ENCODE peak calls at places on chromosomes 7 and 10, in nine cellular contexts. G, N, E, W, R, M, H, Y and O are unnamed samples.
A peak's percentile ranks its signal among the peaks of the same experiment; 100 is the strongest.

GRCh38 chr7:118202056-118202455 is 18.1 kb downstream of the LSM8 start:
- DNase-seq in G (no peak), N (no peak), E (peak; percentile 78), W (no peak), R (no peak), M (peak; percentile 57), H (no peak), Y (no peak), O (no peak)

GRCh38 chr7:89618269-89618668 is 536.0 kb upstream of the STEAP1 start:
- DNase-seq in G (no peak), N (no peak), E (no peak), W (no peak), R (no peak), M (no peak), H (no peak), Y (no peak), O (no peak)

GRCh38 chr7:124680304-124680703 is 85.3 kb downstream of the GPR37 start:
- DNase-seq in G (no peak), N (no peak), E (no peak), W (no peak), R (no peak), M (no peak), H (no peak), Y (no peak), O (no peak)

GRCh38 chr10:45302573-45302972 is 12.8 kb downstream of the OR13A1 start:
- DNase-seq in G (no peak), N (no peak), E (no peak), W (no peak), R (no peak), M (no peak), H (no peak), Y (no peak), O (no peak)

GRCh38 chr10:98536551-98536950 is 89.8 kb upstream of the HPS1 start:
- DNase-seq in G (no peak), N (no peak), E (peak; percentile 95), W (no peak), R (no peak), M (peak; percentile 84), H (peak; percentile 5), Y (peak; percentile 85), O (no peak)

GRCh38 chr10:60399343-60399742 is 9.7 kb upstream of the ANK3 start:
- DNase-seq in G (no peak), N (no peak), E (no peak), W (no peak), R (no peak), M (no peak), H (no peak), Y (no peak), O (no peak)

GRCh38 chr10:62224606-62225005 is 44.0 kb downstream of the RTKN2 start:
- DNase-seq in G (no peak), N (no peak), E (peak; percentile 7), W (no peak), R (no peak), M (peak; percentile 59), H (no peak), Y (peak; percentile 80), O (no peak)

GRCh38 chr7:140920745-140921144 is 4.0 kb downstream of the BRAF start:
- DNase-seq in G (no peak), N (no peak), E (no peak), W (no peak), R (no peak), M (no peak), H (no peak), Y (no peak), O (no peak)

GRCh38 chr7:38382627-38383026 is 109.2 kb upstream of the TARP start:
- DNase-seq in G (no peak), N (no peak), E (peak; percentile 72), W (no peak), R (no peak), M (peak; percentile 92), H (no peak), Y (peak; percentile 21), O (no peak)

GRCh38 chr10:56370217-56371113 is 9.4 kb upstream of the ZWINT start:
- DNase-seq in G (no peak), N (no peak), E (no peak), W (no peak), R (peak; percentile 7), M (no peak), H (no peak), Y (peak; percentile 29), O (no peak)

GRCh38 chr10:3439183-3439582 is 266.6 kb upstream of the PITRM1 start:
- DNase-seq in G (no peak), N (no peak), E (no peak), W (no peak), R (no peak), M (no peak), H (no peak), Y (no peak), O (no peak)

GRCh38 chr10:69086131-69086530 is 1.8 kb upstream of the SRGN start:
- DNase-seq in G (no peak), N (no peak), E (peak; percentile 46), W (no peak), R (no peak), M (peak; percentile 32), H (no peak), Y (no peak), O (no peak)

GRCh38 chr7:107390921-107391320 is 78.9 kb upstream of the GPR22 start:
- DNase-seq in G (no peak), N (peak; percentile 43), E (no peak), W (no peak), R (no peak), M (no peak), H (no peak), Y (no peak), O (no peak)

GRCh38 chr7:88291401-88292173 is 15.1 kb downstream of the STEAP4 start:
- DNase-seq in G (no peak), N (no peak), E (peak; percentile 70), W (no peak), R (no peak), M (peak; percentile 12), H (no peak), Y (no peak), O (no peak)

GRCh38 chr7:36304099-36304425 is 85.6 kb upstream of the ANLN start:
- DNase-seq in G (no peak), N (no peak), E (no peak), W (no peak), R (no peak), M (no peak), H (no peak), Y (no peak), O (no peak)

GRCh38 chr10:44402465-44403205 is 17.7 kb upstream of the CXCL12 start:
- DNase-seq in G (no peak), N (no peak), E (no peak), W (no peak), R (no peak), M (no peak), H (no peak), Y (no peak), O (no peak)

GRCh38 chr7:135538387-135538786 is 19.3 kb upstream of the NUP205 start:
- DNase-seq in G (no peak), N (no peak), E (no peak), W (no peak), R (no peak), M (no peak), H (no peak), Y (peak; percentile 70), O (no peak)

GRCh38 chr10:100140070-100140469 is 45.8 kb downstream of the ERLIN1 start:
- DNase-seq in G (no peak), N (no peak), E (no peak), W (no peak), R (no peak), M (no peak), H (no peak), Y (no peak), O (no peak)

GRCh38 chr10:130336612-130337304 is 200.6 kb downstream of the GLRX3 start:
- DNase-seq in G (no peak), N (peak; percentile 41), E (no peak), W (no peak), R (no peak), M (no peak), H (no peak), Y (no peak), O (peak; percentile 33)

GRCh38 chr7:32026076-32026425 is 44.2 kb downstream of the PDE1C start:
- DNase-seq in G (no peak), N (no peak), E (no peak), W (no peak), R (no peak), M (no peak), H (no peak), Y (no peak), O (no peak)

GRCh38 chr10:43854042-43854441 is 205.4 kb upstream of the ZNF32 start:
- DNase-seq in G (no peak), N (no peak), E (peak; percentile 72), W (no peak), R (no peak), M (peak; percentile 76), H (no peak), Y (peak; percentile 29), O (no peak)